ENCODE peak calls at places on chromosomes 3 and 15, in four cellular contexts. O, B, H and Z are unnamed samples.

GRCh38 chr3:126304704-126305103 is 52.5 kb downstream of the KLF15 start:
- DNase-seq in B (no peak), H (no peak), O (no peak), Z (no peak)

GRCh38 chr3:25897019-25897418 is 107.1 kb downstream of the OXSM start:
- DNase-seq in H (peak; percentile 59), B (peak; percentile 20), O (no peak), Z (peak; percentile 13)

GRCh38 chr3:124082343-124082742 is 90.4 kb upstream of the ROPN1 start:
- DNase-seq in O (no peak), H (no peak), B (no peak), Z (no peak)

GRCh38 chr15:62306851-62307504 is 141.9 kb upstream of the C2CD4B start:
- DNase-seq in H (peak; percentile 88), O (peak; percentile 41), B (peak; percentile 44), Z (peak; percentile 58)

GRCh38 chr3:45597166-45597565 is 2.6 kb downstream of the LIMD1 start:
- DNase-seq in O (no peak), B (peak; percentile 24), H (no peak), Z (no peak)

GRCh38 chr3:157786216-157786615 is 283.0 kb upstream of the VEPH1 start:
- DNase-seq in H (peak; percentile 9), B (no peak), O (no peak), Z (no peak)

GRCh38 chr3:10774825-10775224 is 41.2 kb upstream of the SLC6A11 start:
- DNase-seq in H (no peak), O (no peak), B (no peak), Z (no peak)

GRCh38 chr3:192825657-192826200 is 91.9 kb downstream of the MB21D2 start:
- DNase-seq in H (peak; percentile 40), O (no peak), B (peak; percentile 9), Z (no peak)

GRCh38 chr3:141686477-141687280 is 51.4 kb upstream of the RNF7 start:
- DNase-seq in B (peak; percentile 50), O (peak; percentile 73), H (peak; percentile 4), Z (peak; percentile 81)

GRCh38 chr3:42682301-42683070 is 2.9 kb upstream of the KLHL40 start:
- DNase-seq in B (no peak), O (no peak), H (no peak), Z (no peak)

GRCh38 chr3:7504886-7505775 is 644.2 kb downstream of the GRM7 start:
- DNase-seq in O (no peak), H (peak; percentile 78), B (no peak), Z (no peak)

GRCh38 chr15:75389791-75390382 is 21.5 kb upstream of the MAN2C1 start:
- DNase-seq in O (no peak), H (peak; percentile 60), B (no peak), Z (no peak)

GRCh38 chr3:107117922-107118576 is 259.2 kb upstream of the CCDC54 start:
- DNase-seq in O (peak; percentile 31), H (peak; percentile 54), B (no peak), Z (peak; percentile 34)

GRCh38 chr15:69144530-69144929 is 15.9 kb upstream of the GLCE start:
- DNase-seq in H (no peak), B (no peak), O (no peak), Z (no peak)

GRCh38 chr3:194255252-194256039 is 95.7 kb downstream of the CPN2 start:
- DNase-seq in O (peak; percentile 88), B (peak; percentile 39), H (no peak), Z (peak; percentile 80)

GRCh38 chr15:77001351-77001750 is 6.4 kb downstream of the PSTPIP1 start:
- DNase-seq in B (no peak), O (no peak), H (no peak), Z (no peak)

GRCh38 chr3:12142476-12142875 is 16.2 kb downstream of the TIMP4 start:
- DNase-seq in B (no peak), H (no peak), O (no peak), Z (no peak)

GRCh38 chr3:78459751-78460150 is 1308.0 kb downstream of the ROBO1 start:
- DNase-seq in B (no peak), H (no peak), O (no peak), Z (no peak)

GRCh38 chr3:131075632-131076328 is 49.1 kb downstream of the NEK11 start:
- DNase-seq in B (peak; percentile 8), H (no peak), O (no peak), Z (no peak)

GRCh38 chr15:62059108-62059817 is 984 bp downstream of the VPS13C start:
- DNase-seq in H (no peak), O (no peak), B (no peak), Z (no peak)

DNA sequence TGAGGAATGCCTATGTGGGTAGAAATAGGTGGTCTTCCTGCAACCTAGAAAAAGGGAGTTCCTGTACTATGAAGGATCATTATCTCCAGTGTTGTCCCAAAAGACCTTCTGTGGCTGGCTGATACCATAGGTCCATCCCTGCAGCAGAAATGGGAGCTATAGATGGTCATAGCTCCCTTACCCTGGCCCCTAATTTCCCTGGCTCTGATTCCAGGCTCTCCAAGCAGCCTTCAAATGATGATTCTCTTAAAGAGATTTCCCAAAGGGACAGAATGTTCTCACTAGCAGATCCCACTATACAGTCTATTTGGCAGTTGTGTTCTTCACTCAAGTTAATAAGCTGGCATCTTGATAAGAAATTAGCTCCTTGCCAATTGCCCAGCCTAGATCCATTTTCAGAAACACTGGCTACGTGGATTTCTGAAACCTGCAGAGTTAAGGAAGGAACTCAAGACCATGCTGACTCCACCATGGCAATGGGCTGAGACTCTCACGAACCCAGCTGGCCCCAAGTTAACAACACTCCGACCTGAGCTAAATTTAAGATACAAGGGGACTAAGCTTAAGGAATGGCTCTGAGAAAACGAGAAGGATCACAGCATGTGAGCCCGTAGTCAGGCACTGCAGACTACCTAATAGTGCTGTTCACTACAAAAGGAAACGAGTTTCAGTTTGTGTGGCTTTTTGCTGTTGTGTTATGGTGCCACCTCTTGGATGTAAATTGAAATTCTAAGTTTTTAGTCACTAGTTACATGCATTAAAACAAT is 11.4 kb downstream of the C15orf40 start:
- DNase-seq in B (no peak), O (no peak), H (peak; percentile 69), Z (peak; percentile 26)
- H3K27ac ChIP-seq in B (peak overlapping the region; percentile 33), O (no peak overlapping the region), H (peak overlapping the region; percentile 61), Z (peak overlapping the region; percentile 53)

GRCh38 chr15:38627684-38628277 is 63.2 kb upstream of the RASGRP1 start:
- DNase-seq in B (no peak), H (no peak), O (no peak), Z (no peak)
- H3K4me3 ChIP-seq in B (no peak overlapping the region), H (no peak overlapping the region), O (no peak overlapping the region), Z (no peak overlapping the region)

DNA sequence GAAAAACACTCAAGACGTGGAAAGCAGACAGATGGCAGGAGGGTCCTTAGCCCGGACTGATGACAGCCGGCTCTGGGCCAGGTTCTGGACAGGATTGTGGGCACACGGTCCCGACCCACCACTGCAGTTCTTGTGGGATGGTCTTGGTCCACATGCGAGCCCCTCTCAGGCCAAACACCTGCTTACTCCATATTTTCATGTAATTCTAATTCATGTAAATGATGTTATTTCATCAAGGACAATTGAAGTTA is 32.6 kb downstream of the TM2D3 start:
- DNase-seq in H (no peak), O (no peak), B (no peak), Z (no peak)
- TF ChIP-seq POLR2A in H (no peak), O (no peak), B (no peak), Z (no peak)

GRCh38 chr15:52282418-52282817 is 13.2 kb downstream of the MYO5C start:
- DNase-seq in H (no peak), O (no peak), B (no peak), Z (no peak)

GRCh38 chr15:52281085-52282035 is 14.2 kb downstream of the MYO5C start:
- DNase-seq in B (no peak), H (no peak), O (no peak), Z (no peak)

GRCh38 chr15:52283281-52283680 is 12.3 kb downstream of the MYO5C start:
- DNase-seq in B (no peak), H (no peak), O (no peak), Z (no peak)

GRCh38 chr15:52278636-52279367 is 16.8 kb downstream of the MYO5C start:
- DNase-seq in O (no peak), H (no peak), B (no peak), Z (no peak)

DNA sequence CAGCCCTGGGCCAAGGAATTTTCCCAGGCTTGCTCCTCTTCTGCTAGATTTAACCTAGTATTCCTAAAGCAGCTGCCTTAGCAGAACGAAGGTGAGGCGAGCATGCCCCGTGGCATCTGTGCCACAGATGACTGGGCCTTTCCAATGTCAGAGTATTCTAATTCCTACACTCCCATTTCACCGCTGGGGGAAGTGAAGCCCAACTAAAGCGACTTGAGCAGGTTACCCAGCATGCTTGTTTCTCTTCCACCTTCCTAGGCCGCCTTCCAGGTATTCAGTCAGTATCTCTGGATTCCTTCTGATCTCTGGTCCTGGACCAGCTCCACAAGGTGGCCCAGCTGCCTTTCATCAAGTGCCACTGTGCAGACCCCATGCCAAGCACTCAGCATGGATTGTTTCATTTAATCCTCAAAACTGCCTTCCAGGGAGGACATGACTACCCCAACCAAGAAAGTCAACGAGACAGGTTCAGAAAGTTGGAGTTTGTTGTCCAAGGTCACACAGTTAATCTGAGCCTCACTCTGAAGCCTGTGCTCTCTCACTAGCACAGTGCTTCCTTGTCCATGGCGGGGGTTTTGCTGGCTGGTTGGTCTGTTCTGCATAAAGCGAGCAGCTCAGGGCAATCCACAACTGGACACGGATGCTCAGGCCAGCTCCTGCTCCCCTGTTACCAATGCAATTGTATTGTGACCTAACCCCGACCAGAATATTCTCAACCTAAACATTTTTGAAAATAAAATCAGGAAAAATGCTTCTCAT is 15.1 kb downstream of the MYO5C start:
- DNase-seq in B (no peak), H (no peak), O (no peak), Z (no peak)
- H3K27ac ChIP-seq in B (no peak overlapping the region), H (no peak overlapping the region), O (no peak overlapping the region), Z (no peak overlapping the region)

DNA sequence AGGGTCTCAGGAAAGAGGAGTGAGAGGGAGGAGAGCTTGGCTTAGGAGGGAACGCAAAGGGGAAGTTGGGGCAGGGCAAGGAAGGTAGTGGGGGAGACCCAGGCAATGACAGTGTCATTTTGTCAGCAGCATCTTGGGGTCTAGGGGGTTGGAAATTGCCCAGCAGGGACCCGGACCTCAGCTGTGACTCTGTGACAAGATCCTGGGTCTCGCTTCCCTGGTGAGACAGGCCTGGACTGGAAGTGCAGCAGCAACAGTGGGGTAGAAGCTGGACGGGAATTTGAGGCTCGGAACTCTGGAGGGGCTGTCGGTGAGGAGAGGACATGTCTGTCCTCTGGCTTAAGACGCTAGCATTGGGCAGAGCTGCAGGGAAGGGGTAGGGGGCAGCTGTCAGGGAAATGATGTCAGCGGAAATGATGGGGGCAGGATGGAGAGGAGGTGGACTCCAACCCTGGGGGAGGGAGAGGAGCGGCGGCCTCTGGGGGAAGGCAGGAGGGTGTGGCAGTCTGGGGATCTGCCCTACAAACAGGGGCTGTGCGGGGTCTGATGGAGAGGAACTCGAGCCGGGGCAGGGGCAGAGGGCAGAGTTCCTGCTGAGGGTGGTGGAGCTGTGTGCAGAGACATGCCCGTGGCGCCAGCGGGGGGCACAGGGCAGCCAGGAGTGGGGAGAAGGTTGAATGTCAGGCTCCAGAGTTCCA is 12.3 kb downstream of the ANPEP start:
- DNase-seq in B (no peak), H (no peak), O (no peak), Z (no peak)
- H3K4me3 ChIP-seq in B (no peak overlapping the region), H (no peak overlapping the region), O (no peak overlapping the region), Z (no peak overlapping the region)

GRCh38 chr15:40380636-40381035 is 1.9 kb upstream of the KNSTRN start:
- DNase-seq in O (no peak), B (no peak), H (no peak), Z (no peak)

GRCh38 chr15:40379374-40379773 is 3.1 kb upstream of the KNSTRN start:
- DNase-seq in H (no peak), B (no peak), O (no peak), Z (no peak)

GRCh38 chr15:40379853-40380252 is 2.7 kb upstream of the KNSTRN start:
- DNase-seq in O (peak; percentile 69), H (peak; percentile 77), B (peak; percentile 34), Z (peak; percentile 90)

GRCh38 chr15:40381818-40382529 is 547 bp upstream of the KNSTRN start:
- DNase-seq in H (no peak), B (no peak), O (no peak), Z (no peak)

GRCh38 chr15:40382580-40383456 is at the start of gene KNSTRN:
- DNase-seq in O (peak; percentile 92), H (peak; percentile 91), B (peak; percentile 94), Z (peak; percentile 97)
- TF ChIP-seq POLR2A in O (no peak), H (peak; percentile 27), B (no peak), Z (no peak)